ENCODE peak calls at places on chromosome 4, in eight cellular contexts. O is testis, U is upper lobe of right lung, R is HepG2, X is GM10248, N is mammary epithelial cell, K is endothelial cell of umbilical vein, M is fibroblast of mammary gland. Q is an unnamed sample.

GRCh38 chr4:164748375-164748774 is 5.6 kb upstream of the SMIM31 start:
- DNase-seq in O (no peak), R (peak), N (peak), K (peak), M (peak), X (peak), U (no peak), Q (peak)

GRCh38 chr4:122500852-122501501 is 44.5 kb upstream of the IL2 start:
- DNase-seq in O (no peak), U (no peak), X (no peak), N (no peak), M (peak), K (peak), R (no peak), Q (peak)

GRCh38 chr4:170015285-170015684 is 10.9 kb downstream of the MFAP3L start:
- DNase-seq in K (no peak), X (no peak), O (no peak), U (no peak), R (no peak), N (no peak), M (no peak), Q (no peak)

GRCh38 chr4:120348521-120348920 is 281.9 kb upstream of the MAD2L1 start:
- DNase-seq in U (no peak), R (no peak), M (peak), N (no peak), X (no peak), K (no peak), O (no peak), Q (no peak)

GRCh38 chr4:15677507-15677988 is 4.1 kb upstream of the FAM200B start:
- DNase-seq in U (no peak), K (peak), N (peak), M (peak), X (no peak), R (peak), O (no peak), Q (peak)

GRCh38 chr4:78748361-78748760 is 27.8 kb upstream of the BMP2K start:
- DNase-seq in K (no peak), R (no peak), M (no peak), X (no peak), O (no peak), U (no peak), N (peak), Q (no peak)

GRCh38 chr4:164572877-164573279 is 181.1 kb upstream of the SMIM31 start:
- DNase-seq in N (peak), K (no peak), U (no peak), X (no peak), R (no peak), M (peak), O (no peak), Q (peak)

GRCh38 chr4:74667944-74668343 is 126.4 kb downstream of the BTC start:
- DNase-seq in K (no peak), U (no peak), O (no peak), R (no peak), N (no peak), X (no peak), M (no peak), Q (no peak)

GRCh38 chr4:95984081-95984480 is 144.2 kb downstream of the PDHA2 start:
- DNase-seq in M (no peak), X (no peak), K (no peak), N (no peak), U (no peak), O (no peak), R (no peak), Q (no peak)

GRCh38 chr4:135840781-135841180 is 1639.2 kb upstream of the PABPC4L start:
- DNase-seq in N (no peak), X (no peak), U (no peak), O (no peak), K (no peak), R (no peak), M (no peak), Q (no peak)

GRCh38 chr4:105895324-105895608 is at the start of gene NPNT:
- DNase-seq in X (peak), U (no peak), K (no peak), M (no peak), N (no peak), R (no peak), O (no peak), Q (no peak)

GRCh38 chr4:714087-714486 is 8.5 kb downstream of the PCGF3 start:
- DNase-seq in X (no peak), M (no peak), U (no peak), O (no peak), K (no peak), N (no peak), R (no peak), Q (no peak)

GRCh38 chr4:174156239-174156826 is 127.1 kb downstream of the FBXO8 start:
- DNase-seq in U (no peak), O (no peak), M (peak), X (peak), N (peak), R (peak), K (peak), Q (peak)

GRCh38 chr4:38162240-38162784 is 202.1 kb downstream of the PTTG2 start:
- DNase-seq in X (no peak), U (no peak), M (peak), K (peak), O (no peak), R (peak), N (peak), Q (peak)

GRCh38 chr4:5839751-5840674 is 52.9 kb downstream of the CRMP1 start:
- DNase-seq in N (no peak), X (no peak), M (peak), K (no peak), R (no peak), U (no peak), O (peak), Q (no peak)

GRCh38 chr4:158162637-158163036 is 10.2 kb downstream of the GASK1B start:
- DNase-seq in M (peak), K (peak), N (peak), X (no peak), O (no peak), U (no peak), R (no peak), Q (peak)

GRCh38 chr4:168124008-168124641 is 31.8 kb downstream of the ANXA10 start:
- DNase-seq in M (peak), U (no peak), K (peak), R (no peak), X (no peak), O (no peak), N (peak), Q (peak)

GRCh38 chr4:47213106-47213505 is 181.7 kb downstream of the GABRB1 start:
- DNase-seq in M (no peak), U (no peak), N (no peak), K (no peak), R (no peak), O (no peak), X (no peak), Q (no peak)

GRCh38 chr4:102299708-102300107 is 45.6 kb downstream of the SLC39A8 start:
- DNase-seq in N (peak), X (peak), R (peak), M (peak), O (peak), U (no peak), K (peak), Q (peak)

GRCh38 chr4:104493071-104493831 is 1.4 kb downstream of the CXXC4 start:
- DNase-seq in K (no peak), N (no peak), O (no peak), X (no peak), M (no peak), R (no peak), U (no peak), Q (no peak)

GRCh38 chr4:122833999-122834398 is 7.4 kb downstream of the FGF2 start:
- DNase-seq in M (no peak), N (no peak), O (no peak), U (no peak), R (no peak), X (no peak), K (peak), Q (no peak)

GRCh38 chr4:108303488-108304177 is 134.9 kb upstream of the LEF1 start:
- DNase-seq in U (no peak), X (no peak), K (no peak), N (peak), M (peak), O (no peak), R (no peak), Q (peak)

GRCh38 chr4:142809559-142809958 is 36.5 kb downstream of the INPP4B start:
- DNase-seq in R (no peak), U (no peak), X (no peak), M (peak), O (no peak), K (no peak), N (no peak), Q (peak)

GRCh38 chr4:72283357-72283756 is 251.6 kb downstream of the NPFFR2 start:
- DNase-seq in U (no peak), X (no peak), R (no peak), K (no peak), M (no peak), O (no peak), N (no peak), Q (peak)

GRCh38 chr4:151484396-151485102 is 75.6 kb downstream of the FHIP1A start:
- DNase-seq in K (peak), U (no peak), R (peak), N (peak), O (no peak), M (peak), X (no peak), Q (peak)

GRCh38 chr4:155529197-155529596 is 137.5 kb upstream of the GUCY1A1 start:
- DNase-seq in K (peak), X (peak), R (no peak), U (no peak), O (no peak), N (no peak), M (peak), Q (peak)
- TF ChIP-seq CTCF in K (peak), X (peak), R (no peak), U (peak), O (no peak), N (peak), M (peak), Q (peak)

GRCh38 chr4:43843501-43843900 is 605.1 kb downstream of the KCTD8 start:
- DNase-seq in X (no peak), K (no peak), U (no peak), M (no peak), O (no peak), N (no peak), R (peak), Q (no peak)
- TF ChIP-seq CTCF in X (no peak), K (no peak), U (no peak), M (no peak), O (no peak), N (peak), R (no peak), Q (peak)

GRCh38 chr4:52665592-52665991 is 6.5 kb upstream of the USP46 start:
- DNase-seq in K (peak), M (no peak), U (no peak), X (peak), R (peak), N (no peak), O (no peak), Q (peak)

GRCh38 chr4:52670121-52670520 is 11.0 kb upstream of the USP46 start:
- DNase-seq in M (no peak), K (no peak), O (no peak), R (peak), N (peak), U (no peak), X (no peak), Q (no peak)

GRCh38 chr4:52670739-52671138 is 11.6 kb upstream of the USP46 start:
- DNase-seq in U (no peak), X (no peak), K (no peak), M (no peak), O (no peak), R (no peak), N (no peak), Q (no peak)
- TF ChIP-seq CTCF in U (no peak), X (no peak), K (no peak), M (peak), O (no peak), R (no peak), N (no peak), Q (no peak)

GRCh38 chr4:64538219-64538618 is 129.0 kb upstream of the TECRL start:
- DNase-seq in X (no peak), U (no peak), N (no peak), R (peak), K (no peak), O (peak), M (no peak), Q (no peak)
- TF ChIP-seq CTCF in X (no peak), U (no peak), N (no peak), R (peak), K (no peak), O (no peak), M (no peak), Q (no peak)

DNA sequence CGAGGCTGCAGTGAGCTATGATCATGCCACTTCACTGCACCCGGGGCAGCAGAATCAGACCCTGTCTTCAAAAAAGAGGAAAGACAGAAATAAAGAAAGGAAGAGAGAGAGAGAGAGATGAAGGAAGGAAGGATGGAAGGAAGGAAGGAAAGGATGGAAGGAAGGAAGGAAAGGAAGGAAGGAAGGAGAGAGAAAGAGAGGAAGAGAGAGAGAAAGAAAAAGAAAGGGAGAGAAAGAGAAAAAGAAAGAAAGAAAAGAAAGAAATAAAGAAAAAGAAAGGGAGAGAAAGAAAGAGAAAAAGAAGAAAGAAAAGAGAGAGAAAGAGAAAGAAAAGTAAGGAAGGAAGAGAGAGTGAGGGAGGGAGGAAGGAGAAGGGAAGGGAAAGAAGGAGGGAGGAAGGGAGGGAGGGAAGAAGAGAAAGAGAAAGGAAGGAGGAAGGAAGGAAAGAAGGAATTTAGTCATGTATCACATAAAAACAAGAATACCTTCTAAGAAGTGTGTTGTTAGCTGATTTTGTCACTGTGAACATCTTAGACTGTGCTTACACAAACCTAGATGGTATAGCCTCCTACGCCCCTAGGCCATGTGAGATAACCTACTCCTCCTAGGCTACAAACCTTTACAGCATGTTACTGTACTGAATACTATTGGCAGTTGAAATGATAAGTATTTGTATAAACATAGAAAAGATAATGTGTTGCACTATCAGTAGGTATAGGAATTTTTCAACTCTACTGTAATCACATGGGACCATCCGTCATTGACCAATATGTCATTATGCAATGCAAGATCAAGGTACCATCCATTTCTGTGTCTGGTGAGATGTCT is 17.4 kb upstream of the AFF1 start:
- DNase-seq in M (no peak), X (no peak), N (no peak), O (no peak), R (no peak), U (no peak), K (no peak), Q (no peak)
- TF ChIP-seq CTCF in M (no peak), X (no peak), N (no peak), O (no peak), R (no peak), U (no peak), K (no peak), Q (no peak)

DNA sequence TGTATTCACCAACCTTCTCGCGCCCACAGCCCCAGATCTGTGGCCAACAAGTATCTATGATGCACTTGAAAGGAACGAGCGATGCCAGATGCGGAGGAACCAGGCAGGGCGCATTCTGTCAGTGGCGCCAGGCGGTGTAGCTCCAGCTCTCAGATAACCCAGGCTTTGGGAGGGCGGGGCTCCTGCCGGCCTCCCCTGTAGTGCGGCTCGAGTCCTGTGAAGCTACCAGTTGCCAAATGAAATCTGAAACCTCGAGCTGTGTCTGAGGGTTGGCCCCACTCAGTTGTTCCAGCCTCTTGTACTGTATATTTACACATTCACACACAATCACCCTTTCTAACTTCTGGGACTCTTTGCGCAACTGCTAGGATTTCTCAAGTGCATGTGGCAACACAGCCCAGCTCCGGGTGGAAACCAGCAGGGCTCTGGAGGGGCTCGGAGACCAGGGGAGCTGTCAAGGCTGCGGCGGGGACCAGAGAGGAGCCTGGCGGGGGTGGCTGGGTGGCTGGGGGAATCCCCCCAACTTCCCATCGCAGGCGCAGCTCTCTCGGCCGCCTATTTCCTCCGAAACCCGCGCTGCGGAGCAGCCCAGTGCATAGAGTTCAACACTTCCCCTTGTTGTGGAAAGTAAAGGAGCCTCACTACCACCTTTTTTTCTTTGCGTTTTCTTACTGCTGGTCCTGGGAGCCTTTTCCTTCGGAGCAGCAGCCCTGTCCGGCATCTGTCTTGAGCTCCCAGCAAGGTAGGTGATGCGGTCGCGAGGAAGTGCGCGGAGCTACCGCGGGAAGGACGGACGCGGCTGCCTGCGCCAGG is at the start of gene ARHGAP24:
- DNase-seq in K (peak), X (peak), N (peak), U (peak), O (peak), M (peak), R (peak), Q (peak)
- TF ChIP-seq CTCF in K (no peak), X (no peak), N (no peak), U (no peak), O (no peak), M (peak), R (no peak), Q (no peak)

GRCh38 chr4:116702949-116703348 is 382.4 kb downstream of the TRAM1L1 start:
- DNase-seq in K (peak), R (peak), O (no peak), U (no peak), M (no peak), N (no peak), X (no peak), Q (peak)
- TF ChIP-seq CTCF in K (peak), R (peak), O (no peak), U (no peak), M (no peak), N (no peak), X (no peak), Q (no peak)

GRCh38 chr4:124785645-124786044 is 73.1 kb upstream of the ANKRD50 start:
- DNase-seq in N (no peak), X (no peak), R (no peak), K (no peak), M (no peak), O (no peak), U (no peak), Q (no peak)
- TF ChIP-seq CTCF in N (no peak), X (no peak), R (no peak), K (no peak), M (no peak), O (no peak), U (no peak), Q (no peak)

GRCh38 chr4:83664741-83665140 is 128.8 kb downstream of the GPAT3 start:
- DNase-seq in K (no peak), R (no peak), M (no peak), X (no peak), O (no peak), N (no peak), U (no peak), Q (no peak)
- TF ChIP-seq CTCF in K (no peak), R (no peak), M (no peak), X (no peak), O (no peak), N (no peak), U (no peak), Q (no peak)

GRCh38 chr4:7462509-7462971 is 27.8 kb upstream of the PSAPL1 start:
- DNase-seq in K (no peak), U (no peak), O (peak), X (no peak), R (peak), M (peak), N (peak), Q (no peak)
- TF ChIP-seq CTCF in K (no peak), U (no peak), O (no peak), X (no peak), R (peak), M (no peak), N (no peak), Q (peak)

Q was measured in epithelial cell of esophagus.